ENCODE peak calls at places on chromosome 2, in ten cellular contexts. W is astrocyte of the spinal cord, M is cardiac fibroblast, Y is fibroblast of mammary gland, I is body of pancreas, X is ovary, P is BJ, R is fibroblast of villous mesenchyme, G is WERI-Rb-1, Q is left lung. H is an unnamed sample.

GRCh38 chr2:66845307-66845706 is 410.4 kb downstream of the MEIS1 start:
- DNase-seq in Q (no peak), W (no peak), I (no peak), Y (peak), R (peak), X (no peak), G (no peak), M (peak), P (no peak), H (no peak)

GRCh38 chr2:231648579-231649174 is 56.0 kb downstream of the TEX44 start:
- DNase-seq in P (no peak), G (peak), R (peak), Q (peak), M (peak), I (peak), W (peak), Y (peak), X (peak), H (no peak)

GRCh38 chr2:27087823-27088410 is 1.3 kb downstream of the KHK start:
- DNase-seq in Y (no peak), M (no peak), X (no peak), Q (peak), I (no peak), R (no peak), W (no peak), P (no peak), G (no peak), H (no peak)

GRCh38 chr2:20190862-20191713 is 33.8 kb downstream of the SDC1 start:
- DNase-seq in M (peak), X (no peak), I (no peak), G (peak), Y (peak), P (no peak), W (no peak), R (no peak), Q (no peak), H (peak)

GRCh38 chr2:15159206-15159605 is 401.9 kb downstream of the NBAS start:
- DNase-seq in Y (no peak), Q (no peak), X (no peak), W (no peak), R (no peak), P (no peak), I (no peak), G (no peak), M (no peak), H (no peak)

GRCh38 chr2:200713003-200713703 is 98.6 kb upstream of the BZW1 start:
- DNase-seq in X (peak), R (peak), Y (peak), Q (peak), W (peak), I (peak), G (peak), M (peak), P (peak), H (peak)

GRCh38 chr2:192123847-192124246 is 70.9 kb downstream of the TMEFF2 start:
- DNase-seq in P (no peak), I (no peak), X (no peak), G (no peak), Q (no peak), W (no peak), M (peak), R (no peak), Y (peak), H (peak)

GRCh38 chr2:57906152-57906732 is 140.4 kb upstream of the VRK2 start:
- DNase-seq in G (no peak), P (no peak), I (no peak), Q (no peak), R (peak), M (peak), W (peak), X (no peak), Y (peak), H (peak)

GRCh38 chr2:207055254-207055653 is 110.5 kb downstream of the KLF7 start:
- DNase-seq in P (no peak), W (no peak), Q (no peak), R (no peak), X (no peak), Y (no peak), M (no peak), G (no peak), I (no peak), H (no peak)

GRCh38 chr2:128360711-128361110 is 42.0 kb upstream of the HS6ST1 start:
- DNase-seq in W (no peak), P (no peak), M (no peak), I (no peak), Y (no peak), X (no peak), G (no peak), R (no peak), Q (no peak), H (no peak)

GRCh38 chr2:127261835-127262234 is 32.1 kb downstream of the ERCC3 start:
- DNase-seq in I (no peak), G (no peak), Q (no peak), Y (peak), X (no peak), M (peak), R (peak), W (peak), P (no peak), H (peak)

GRCh38 chr2:239533917-239534316 is 133.1 kb upstream of the HDAC4 start:
- DNase-seq in I (no peak), P (no peak), G (no peak), M (peak), W (no peak), Q (peak), R (peak), Y (no peak), X (peak), H (peak)

GRCh38 chr2:224284134-224284946 is 117.6 kb downstream of the FAM124B start:
- DNase-seq in I (no peak), R (peak), X (no peak), Q (no peak), Y (peak), W (peak), G (peak), P (no peak), M (peak), H (peak)

GRCh38 chr2:239731422-239731821 is 293.7 kb downstream of the NDUFA10 start:
- DNase-seq in R (no peak), Y (no peak), M (no peak), P (no peak), X (no peak), I (no peak), G (no peak), Q (no peak), W (no peak), H (no peak)

GRCh38 chr2:101330253-101330921 is 21.9 kb upstream of the RNF149 start:
- DNase-seq in M (peak), I (peak), R (no peak), P (no peak), Y (no peak), W (peak), X (no peak), Q (peak), G (no peak), H (no peak)

GRCh38 chr2:218618102-218618860 is 10.6 kb downstream of the PLCD4 start:
- DNase-seq in I (no peak), Y (peak), M (no peak), X (no peak), R (no peak), G (peak), W (no peak), Q (no peak), P (no peak), H (no peak)

GRCh38 chr2:44980786-44981713 is 28.2 kb downstream of the SIX2 start:
- DNase-seq in W (no peak), P (no peak), G (no peak), Y (no peak), X (no peak), R (no peak), Q (no peak), I (no peak), M (no peak), H (no peak)

GRCh38 chr2:79947751-79948150 is 356.8 kb downstream of the LRRTM1 start:
- DNase-seq in W (no peak), P (no peak), R (no peak), X (no peak), Y (no peak), M (no peak), Q (no peak), G (no peak), I (no peak), H (no peak)

GRCh38 chr2:30709516-30709915 is 97.7 kb downstream of the CAPN13 start:
- DNase-seq in W (no peak), R (no peak), X (no peak), M (no peak), P (no peak), Q (no peak), Y (no peak), G (no peak), I (no peak), H (no peak)

GRCh38 chr2:225173909-225174308 is 131.6 kb upstream of the DOCK10 start:
- DNase-seq in R (no peak), P (no peak), X (no peak), Y (peak), W (no peak), G (no peak), Q (no peak), M (no peak), I (no peak), H (no peak)

GRCh38 chr2:197198890-197199289 is 111.7 kb downstream of the ANKRD44 start:
- DNase-seq in G (no peak), R (no peak), M (peak), X (peak), I (peak), W (no peak), P (no peak), Y (no peak), Q (peak), H (no peak)
- H3K4me3 ChIP-seq in G (no peak), R (no peak), M (no peak), X (no peak), I (no peak), W (no peak), P (no peak), Y (no peak), Q (no peak), H (no peak)

GRCh38 chr2:74632209-74632938 is 15.8 kb downstream of the M1AP start:
- DNase-seq in P (no peak), Y (peak), W (peak), X (no peak), G (peak), M (peak), I (peak), R (peak), Q (peak), H (no peak)
- TF ChIP-seq CTCF in P (no peak), Y (peak), W (peak), X (no peak), G (peak), M (peak), I (no peak), R (peak), Q (no peak), H (peak)

GRCh38 chr2:64649626-64650025 is 4.1 kb downstream of the SERTAD2 start:
- DNase-seq in Q (peak), W (no peak), I (peak), M (no peak), X (no peak), P (no peak), Y (no peak), G (peak), R (no peak), H (no peak)
- H3K4me3 ChIP-seq in Q (no peak), W (no peak), I (no peak), M (no peak), X (no peak), P (no peak), Y (no peak), G (no peak), R (no peak), H (no peak)

GRCh38 chr2:43130548-43130875 is 95.9 kb downstream of the ZFP36L2 start:
- DNase-seq in R (no peak), I (no peak), G (no peak), W (no peak), X (peak), P (no peak), M (no peak), Q (no peak), Y (no peak), H (no peak)

GRCh38 chr2:43129676-43130547 is 96.5 kb downstream of the ZFP36L2 start:
- DNase-seq in W (no peak), Y (peak), I (no peak), M (peak), Q (peak), X (peak), R (no peak), P (no peak), G (no peak), H (no peak)

GRCh38 chr2:43132523-43133301 is 93.7 kb downstream of the ZFP36L2 start:
- DNase-seq in W (no peak), Y (no peak), P (no peak), I (no peak), G (no peak), R (no peak), M (no peak), X (peak), Q (peak), H (no peak)

GRCh38 chr2:43131890-43132522 is 94.4 kb downstream of the ZFP36L2 start:
- DNase-seq in G (no peak), Q (no peak), P (no peak), M (no peak), W (no peak), R (no peak), X (peak), Y (no peak), I (no peak), H (no peak)

DNA sequence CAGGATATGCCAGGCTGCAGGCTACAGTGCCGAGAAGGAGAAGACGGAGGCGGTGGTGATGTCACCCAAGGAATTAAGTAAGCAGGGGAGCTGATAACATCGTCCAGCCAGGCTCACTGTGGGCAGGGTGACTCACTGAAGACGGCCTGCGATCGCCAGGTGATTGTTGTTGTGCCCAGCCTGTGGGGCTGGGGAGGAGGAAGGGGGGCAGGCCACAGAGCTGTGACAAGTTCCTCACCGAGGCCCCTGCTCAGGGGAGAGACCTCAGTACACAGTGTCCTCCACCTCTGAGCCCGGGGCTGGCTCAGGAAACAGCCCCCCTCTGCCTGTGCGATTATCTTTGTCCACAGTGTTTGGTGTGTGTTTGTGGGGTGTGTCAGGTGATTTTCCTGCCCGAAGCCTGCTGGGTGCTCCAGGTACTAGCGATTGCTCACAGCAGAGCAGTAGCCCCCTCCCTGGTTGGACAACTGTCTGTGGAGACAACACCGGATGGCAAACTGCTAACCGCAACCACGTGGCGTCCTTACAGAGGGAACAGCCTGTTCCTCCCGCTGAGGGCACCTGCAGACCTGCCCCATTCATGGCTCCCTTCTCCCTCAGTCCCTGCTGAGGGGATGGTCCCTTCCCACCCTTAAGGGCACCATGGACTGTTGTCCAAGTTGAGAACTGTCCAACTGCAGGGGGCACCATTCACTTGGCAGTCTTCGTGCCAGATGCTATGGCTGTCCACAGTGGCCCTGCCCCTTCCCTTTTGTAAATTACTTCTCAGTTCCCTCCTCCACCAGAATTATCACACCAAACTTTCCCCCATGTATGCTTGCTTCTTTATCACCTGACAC is 95.1 kb downstream of the ZFP36L2 start:
- DNase-seq in I (peak), Q (peak), Y (peak), P (peak), G (peak), R (peak), X (peak), M (peak), W (peak), H (peak)
- TF ChIP-seq CTCF in I (peak), Q (peak), Y (peak), P (peak), G (peak), R (peak), X (no peak), M (peak), W (peak), H (peak)

DNA sequence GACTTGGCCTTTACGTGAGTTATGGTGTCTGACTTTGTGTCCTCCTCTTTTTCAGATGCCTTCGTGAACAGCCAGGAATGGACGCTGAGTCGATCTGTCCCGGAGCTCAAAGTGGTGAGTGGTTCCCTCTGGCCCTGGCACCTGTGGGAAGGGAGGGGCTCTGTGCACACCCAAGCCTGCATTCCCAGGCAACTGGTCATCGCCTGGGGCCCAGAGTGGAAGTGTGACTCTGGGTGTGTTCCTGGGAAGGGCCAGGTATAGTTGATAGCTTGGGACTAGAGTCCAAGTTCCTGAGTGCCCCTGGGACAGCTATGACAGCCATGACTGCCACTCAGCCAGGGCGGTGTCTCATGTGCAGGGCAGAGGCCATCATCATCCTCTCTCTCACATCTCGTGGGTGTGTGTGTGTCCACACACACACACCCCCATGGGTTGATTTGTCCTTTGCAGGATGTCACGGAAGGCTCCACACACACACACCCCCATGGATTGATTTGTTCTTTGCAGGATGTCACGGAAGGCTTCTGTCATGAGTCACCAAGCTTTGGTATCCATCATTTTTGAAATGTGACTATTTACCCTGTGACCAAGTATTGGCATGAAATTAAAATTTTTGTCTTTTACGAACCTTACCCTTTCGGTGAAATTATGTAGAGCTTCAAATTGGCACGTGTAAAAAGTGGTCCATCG is 215.4 kb downstream of the AGAP1 start:
- DNase-seq in R (no peak), Y (peak), I (peak), X (no peak), G (no peak), Q (peak), M (no peak), P (no peak), W (no peak), H (peak)
- H3K4me3 ChIP-seq in R (no peak), Y (no peak), I (no peak), X (no peak), G (no peak), Q (no peak), M (no peak), P (no peak), W (no peak), H (no peak)

GRCh38 chr2:84827978-84828575 is 52.8 kb downstream of the TRABD2A start:
- DNase-seq in Q (no peak), W (no peak), R (no peak), X (no peak), Y (no peak), I (no peak), M (no peak), G (peak), P (no peak), H (no peak)
- TF ChIP-seq CTCF in Q (no peak), W (no peak), R (no peak), X (no peak), Y (no peak), I (no peak), M (no peak), G (no peak), P (no peak), H (no peak)

GRCh38 chr2:227103583-227103982 is 60.4 kb downstream of the COL4A4 start:
- DNase-seq in M (no peak), Q (no peak), R (no peak), W (no peak), G (no peak), P (no peak), Y (no peak), I (peak), X (no peak), H (no peak)

GRCh38 chr2:227106845-227107759 is 56.9 kb downstream of the COL4A4 start:
- DNase-seq in M (peak), Q (no peak), X (no peak), G (peak), P (peak), R (peak), I (peak), Y (peak), W (peak), H (peak)
- H3K4me3 ChIP-seq in M (no peak), Q (no peak), X (no peak), G (no peak), P (no peak), R (no peak), I (no peak), Y (no peak), W (no peak), H (no peak)

GRCh38 chr2:149490296-149490695 is 97.3 kb downstream of the MMADHC start:
- DNase-seq in G (no peak), I (no peak), P (no peak), Q (no peak), M (peak), W (peak), Y (peak), X (no peak), R (peak), H (peak)

GRCh38 chr2:149486664-149487063 is 100.9 kb downstream of the MMADHC start:
- DNase-seq in Y (no peak), I (no peak), X (no peak), P (no peak), Q (no peak), W (no peak), M (no peak), G (no peak), R (no peak), H (no peak)

GRCh38 chr2:149488719-149489440 is 98.7 kb downstream of the MMADHC start:
- DNase-seq in G (no peak), M (no peak), X (no peak), Q (no peak), P (no peak), Y (no peak), W (no peak), R (no peak), I (no peak), H (no peak)

GRCh38 chr2:149489452-149489851 is 98.1 kb downstream of the MMADHC start:
- DNase-seq in M (no peak), X (no peak), R (no peak), W (no peak), P (no peak), Y (no peak), I (no peak), G (no peak), Q (no peak), H (no peak)

GRCh38 chr2:149487189-149487588 is 100.4 kb downstream of the MMADHC start:
- DNase-seq in G (no peak), I (no peak), X (no peak), Y (no peak), M (no peak), R (peak), Q (no peak), W (no peak), P (no peak), H (no peak)
- TF ChIP-seq CTCF in G (no peak), I (no peak), X (no peak), Y (peak), M (no peak), R (peak), Q (no peak), W (no peak), P (no peak), H (peak)

GRCh38 chr2:69138793-69139510 is 126.0 kb downstream of the ANTXR1 start:
- DNase-seq in W (peak), R (peak), I (no peak), X (no peak), Q (peak), G (no peak), P (peak), Y (peak), M (peak), H (peak)
- H3K4me3 ChIP-seq in W (no peak), R (no peak), I (no peak), X (no peak), Q (no peak), G (no peak), P (no peak), Y (peak), M (no peak), H (peak)

H was measured in foreskin fibroblast.